ENCODE peak calls at places on chromosome 1, in eight cellular contexts. S is mammary epithelial cell; Q is NCI-H1105 treated with DMSO at 0.1 percent for 48 hours; P is stimulated activated CD8-positive, alpha-beta memory T cell treated with anti-CD3 and anti-CD28 coated beads, Interleukin-4, amount 100 ng/mL, for 1 hour; Z is hippocampal formation; G is endothelial cell of umbilical vein; K is activated CD8-positive, alpha-beta memory T cell treated with anti-CD3 and anti-CD28 coated beads, Interleukin-2, amount 50 U/mL, for 48 hours; X is sigmoid colon. U is an unnamed sample.

GRCh38 chr1:158943059-158943458 is 11.7 kb downstream of the PYHIN1 start:
- DNase-seq in S (peak), Q (no peak), P (no peak), Z (no peak), G (no peak), K (no peak), X (no peak), U (peak)

GRCh38 chr1:7616076-7616833 is 154.8 kb upstream of the VAMP3 start:
- DNase-seq in S (peak), Q (no peak), P (no peak), Z (no peak), G (peak), K (peak), X (peak), U (peak)

GRCh38 chr1:89974701-89975470 is 20.0 kb upstream of the ZNF326 start:
- DNase-seq in S (peak), Q (no peak), P (no peak), Z (no peak), G (peak), K (no peak), X (no peak), U (peak)

GRCh38 chr1:17673335-17674075 is 81.6 kb upstream of the ACTL8 start:
- DNase-seq in S (no peak), Q (no peak), P (no peak), Z (peak), G (no peak), K (no peak), X (no peak), U (no peak)

GRCh38 chr1:194117582-194117981 is 931.2 kb upstream of the B3GALT2 start:
- DNase-seq in S (no peak), Q (no peak), P (no peak), Z (no peak), G (no peak), K (no peak), X (peak), U (no peak)

GRCh38 chr1:59730302-59730701 is 84.4 kb upstream of the HOOK1 start:
- DNase-seq in S (peak), Q (no peak), P (no peak), Z (no peak), G (no peak), K (no peak), X (no peak), U (peak)

GRCh38 chr1:23444104-23444533 is 19.6 kb upstream of the TCEA3 start:
- DNase-seq in S (no peak), Q (no peak), P (no peak), Z (no peak), G (no peak), K (no peak), X (peak), U (peak)

GRCh38 chr1:52225174-52225573 is 83.3 kb downstream of the ZFYVE9 start:
- DNase-seq in S (no peak), Q (no peak), P (no peak), Z (no peak), G (no peak), K (no peak), X (no peak), U (no peak)

GRCh38 chr1:94621392-94621791 is 79.8 kb upstream of the F3 start:
- DNase-seq in S (peak), Q (peak), P (no peak), Z (no peak), G (no peak), K (no peak), X (no peak), U (peak)

GRCh38 chr1:180309338-180309737 is 79.3 kb downstream of the LHX4 start:
- DNase-seq in S (peak), Q (no peak), P (no peak), Z (no peak), G (no peak), K (no peak), X (no peak), U (peak)

GRCh38 chr1:20792177-20792576 is 5.1 kb upstream of the HP1BP3 start:
- DNase-seq in S (no peak), Q (no peak), P (no peak), Z (no peak), G (no peak), K (no peak), X (no peak), U (no peak)

GRCh38 chr1:206502813-206503212 is 4.5 kb upstream of the RASSF5 start:
- DNase-seq in S (no peak), Q (no peak), P (no peak), Z (no peak), G (no peak), K (no peak), X (no peak), U (no peak)

GRCh38 chr1:160748877-160749269 is 9.8 kb downstream of the SLAMF7 start:
- DNase-seq in S (peak), Q (no peak), P (no peak), Z (no peak), G (no peak), K (no peak), X (no peak), U (peak)

GRCh38 chr1:182304218-182305016 is 87.2 kb downstream of the GLUL start:
- DNase-seq in S (no peak), Q (peak), P (no peak), Z (no peak), G (no peak), K (no peak), X (no peak), U (no peak)

GRCh38 chr1:201125019-201125418 is 2.0 kb downstream of the ASCL5 start:
- DNase-seq in S (no peak), Q (no peak), P (no peak), Z (no peak), G (peak), K (no peak), X (no peak), U (no peak)

GRCh38 chr1:1924378-1924777 is 5.3 kb upstream of the TMEM52 start:
- DNase-seq in S (no peak), Q (no peak), P (no peak), Z (no peak), G (no peak), K (no peak), X (no peak), U (no peak)

GRCh38 chr1:7026188-7026587 is 240.9 kb downstream of the CAMTA1 start:
- DNase-seq in S (peak), Q (no peak), P (no peak), Z (no peak), G (no peak), K (no peak), X (no peak), U (peak)

GRCh38 chr1:92168657-92169056 is 49.1 kb upstream of the C1orf146 start:
- DNase-seq in S (no peak), Q (no peak), P (no peak), Z (no peak), G (no peak), K (no peak), X (no peak), U (no peak)

GRCh38 chr1:28613175-28613574 is 21.1 kb downstream of the RAB42 start:
- DNase-seq in S (no peak), Q (no peak), P (no peak), Z (no peak), G (no peak), K (no peak), X (no peak), U (no peak)

GRCh38 chr1:4711191-4711915 is 56.9 kb downstream of the AJAP1 start:
- DNase-seq in S (no peak), Q (peak), P (no peak), Z (no peak), G (no peak), K (no peak), X (no peak), U (no peak)

GRCh38 chr1:204294371-204294770 is 65.4 kb downstream of the PLEKHA6 start:
- DNase-seq in S (peak), Q (no peak), P (no peak), Z (no peak), G (no peak), K (no peak), X (peak), U (peak)

GRCh38 chr1:50332941-50333594 is 90.2 kb downstream of the DMRTA2 start:
- DNase-seq in S (peak), Q (no peak), P (no peak), Z (peak), G (peak), K (peak), X (no peak), U (peak)

GRCh38 chr1:71074681-71075080 is 6.2 kb downstream of the ZRANB2 start:
- DNase-seq in S (no peak), Q (no peak), P (no peak), Z (no peak), G (peak), K (no peak), X (no peak), U (no peak)

GRCh38 chr1:108050911-108051624 is 86.1 kb upstream of the VAV3 start:
- DNase-seq in S (no peak), Q (no peak), P (no peak), Z (no peak), G (peak), K (no peak), X (no peak), U (no peak)

GRCh38 chr1:191405417-191405816 is 752.8 kb upstream of the RGS18 start:
- DNase-seq in S (no peak), Q (no peak), P (no peak), Z (no peak), G (no peak), K (no peak), X (no peak), U (no peak)

GRCh38 chr1:157157481-157158190 is 19.4 kb upstream of the ETV3 start:
- DNase-seq in S (peak), Q (no peak), P (no peak), Z (no peak), G (no peak), K (no peak), X (no peak), U (peak)

GRCh38 chr1:21705303-21705980 is 36.3 kb upstream of the RAP1GAP start:
- DNase-seq in S (no peak), Q (no peak), P (no peak), Z (peak), G (no peak), K (no peak), X (no peak), U (no peak)